ENCODE peak calls at places on chromosome 5, in five cellular contexts. C is breast epithelium, R is AG04450, T is AG09309, P is AG10803. Y is an unnamed sample.

GRCh38 chr5:133827830-133828229 is 140.6 kb downstream of the C5orf15 start:
- DNase-seq in C (no peak), R (no peak), T (no peak), P (no peak), Y (no peak)

GRCh38 chr5:172940242-172941066 is 18.8 kb upstream of the RPL26L1 start:
- DNase-seq in C (no peak), R (no peak), T (no peak), P (no peak), Y (no peak)

GRCh38 chr5:140245354-140245753 is 57.5 kb downstream of the PFDN1 start:
- DNase-seq in C (no peak), R (no peak), T (no peak), P (no peak), Y (no peak)

GRCh38 chr5:77086611-77087483 is at the start of gene ZBED3:
- DNase-seq in C (no peak), R (peak), T (peak), P (peak), Y (peak)

GRCh38 chr5:125409101-125409495 is 662.7 kb upstream of the ZNF608 start:
- DNase-seq in C (no peak), R (no peak), T (no peak), P (peak), Y (no peak)

GRCh38 chr5:145347026-145347616 is 488.0 kb downstream of the PRELID2 start:
- DNase-seq in C (no peak), R (peak), T (peak), P (peak), Y (no peak)

GRCh38 chr5:146630467-146630866 is 114.5 kb upstream of the GPR151 start:
- DNase-seq in C (no peak), R (no peak), T (no peak), P (no peak), Y (no peak)

GRCh38 chr5:125484272-125485002 is 738.0 kb upstream of the ZNF608 start:
- DNase-seq in C (peak), R (peak), T (peak), P (peak), Y (peak)

GRCh38 chr5:137332296-137332695 is 166.8 kb downstream of the SPOCK1 start:
- DNase-seq in C (no peak), R (no peak), T (no peak), P (no peak), Y (no peak)

GRCh38 chr5:96629774-96630173 is 32.4 kb upstream of the CAST start:
- DNase-seq in C (no peak), R (no peak), T (peak), P (peak), Y (no peak)

GRCh38 chr5:149605354-149605997 is 24.2 kb downstream of the ARHGEF37 start:
- DNase-seq in C (no peak), R (no peak), T (no peak), P (no peak), Y (no peak)

GRCh38 chr5:39476466-39477215 is 51.9 kb upstream of the DAB2 start:
- DNase-seq in C (no peak), R (peak), T (peak), P (peak), Y (no peak)

GRCh38 chr5:15797116-15797515 is 297.1 kb downstream of the FBXL7 start:
- DNase-seq in C (no peak), R (no peak), T (no peak), P (no peak), Y (no peak)

GRCh38 chr5:142145106-142145900 is 36.7 kb downstream of the NDFIP1 start:
- DNase-seq in C (no peak), R (peak), T (peak), P (peak), Y (peak)

GRCh38 chr5:154071799-154072781 is 33.3 kb downstream of the MFAP3 start:
- DNase-seq in C (peak), R (peak), T (no peak), P (peak), Y (no peak)

GRCh38 chr5:170773031-170773985 is 10.2 kb upstream of the GABRP start:
- DNase-seq in C (no peak), R (no peak), T (no peak), P (no peak), Y (no peak)

GRCh38 chr5:110865400-110866094 is 126.7 kb downstream of the SLC25A46 start:
- DNase-seq in C (no peak), R (no peak), T (no peak), P (peak), Y (no peak)

GRCh38 chr5:33420946-33421345 is 19.8 kb upstream of the TARS1 start:
- DNase-seq in C (no peak), R (no peak), T (no peak), P (no peak), Y (no peak)

GRCh38 chr5:93411716-93412115 is 169.3 kb downstream of the NR2F1-AS1 start:
- DNase-seq in C (no peak), R (no peak), T (no peak), P (no peak), Y (no peak)

GRCh38 chr5:142322747-142323479 is 1.9 kb downstream of the SPRY4 start:
- DNase-seq in C (no peak), R (no peak), T (no peak), P (peak), Y (no peak)

DNA sequence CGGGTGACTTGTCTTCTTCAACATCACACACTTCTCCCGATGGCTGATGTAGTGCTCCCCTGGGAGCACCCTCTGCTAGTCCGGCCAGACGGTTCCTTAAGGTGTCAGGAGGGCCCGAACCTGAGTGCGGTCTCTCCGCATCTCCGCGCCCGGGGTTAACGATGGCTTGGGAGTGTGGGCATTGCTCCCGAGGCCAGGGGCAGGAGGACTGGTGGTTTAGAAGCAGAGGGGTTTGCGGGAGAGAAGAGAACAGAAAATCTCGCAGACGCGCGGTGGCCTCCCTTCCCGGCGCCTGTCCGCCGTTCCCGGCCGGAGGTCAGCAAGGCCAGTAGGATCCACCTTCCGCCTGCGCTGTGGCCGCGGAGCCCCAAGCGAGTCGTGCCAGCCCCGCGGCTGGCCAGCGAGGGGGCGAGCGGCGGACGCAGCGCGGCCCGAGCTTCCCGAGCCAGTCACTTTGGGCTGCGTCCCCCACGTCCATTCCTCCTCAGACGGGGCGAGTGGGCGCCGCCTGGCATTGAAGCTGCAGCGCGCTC is 700 bp downstream of the CDO1 start:
- DNase-seq in C (no peak), R (no peak), T (no peak), P (no peak), Y (no peak)
- H3K4me3 ChIP-seq in C (peak), R (peak), T (peak), P (peak), Y (peak)

DNA sequence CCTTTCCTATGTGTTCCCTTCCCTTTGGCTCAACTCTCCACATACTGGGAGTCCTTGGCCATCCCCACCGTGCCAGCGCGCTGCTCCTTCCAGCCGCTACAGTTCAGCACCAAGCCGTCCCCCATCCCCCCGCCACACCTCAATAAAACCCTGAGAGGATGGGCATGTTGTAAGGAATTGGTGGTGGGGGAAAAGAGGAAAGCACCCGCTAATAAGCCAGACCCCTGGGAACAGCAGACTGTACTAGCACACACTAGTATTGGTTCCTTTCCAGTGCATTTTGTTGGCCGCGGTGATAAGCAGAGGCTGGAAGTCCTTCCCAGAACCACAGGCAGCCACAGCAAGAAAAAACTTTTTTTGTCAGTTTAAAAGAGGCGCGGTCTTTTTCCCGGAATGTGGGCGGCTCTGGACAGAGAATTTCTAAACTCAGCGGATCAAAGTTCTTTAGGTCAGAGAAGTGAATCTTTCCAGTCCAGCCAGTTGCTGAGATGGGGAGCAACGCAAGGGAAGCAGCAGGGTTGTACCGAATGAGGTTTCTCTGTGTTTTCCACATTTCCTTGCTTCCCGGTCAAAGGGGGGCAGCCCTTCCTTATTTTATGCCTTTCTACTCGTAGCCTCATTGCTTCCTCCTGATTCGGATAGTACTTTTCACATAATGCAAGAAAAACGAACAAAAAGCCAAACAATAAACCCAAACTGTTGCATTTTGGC is 2.1 kb downstream of the CHSY3 start:
- DNase-seq in C (no peak), R (no peak), T (no peak), P (peak), Y (no peak)
- TF ChIP-seq CTCF in C (no peak), R (peak), T (peak), P (peak), Y (peak)

DNA sequence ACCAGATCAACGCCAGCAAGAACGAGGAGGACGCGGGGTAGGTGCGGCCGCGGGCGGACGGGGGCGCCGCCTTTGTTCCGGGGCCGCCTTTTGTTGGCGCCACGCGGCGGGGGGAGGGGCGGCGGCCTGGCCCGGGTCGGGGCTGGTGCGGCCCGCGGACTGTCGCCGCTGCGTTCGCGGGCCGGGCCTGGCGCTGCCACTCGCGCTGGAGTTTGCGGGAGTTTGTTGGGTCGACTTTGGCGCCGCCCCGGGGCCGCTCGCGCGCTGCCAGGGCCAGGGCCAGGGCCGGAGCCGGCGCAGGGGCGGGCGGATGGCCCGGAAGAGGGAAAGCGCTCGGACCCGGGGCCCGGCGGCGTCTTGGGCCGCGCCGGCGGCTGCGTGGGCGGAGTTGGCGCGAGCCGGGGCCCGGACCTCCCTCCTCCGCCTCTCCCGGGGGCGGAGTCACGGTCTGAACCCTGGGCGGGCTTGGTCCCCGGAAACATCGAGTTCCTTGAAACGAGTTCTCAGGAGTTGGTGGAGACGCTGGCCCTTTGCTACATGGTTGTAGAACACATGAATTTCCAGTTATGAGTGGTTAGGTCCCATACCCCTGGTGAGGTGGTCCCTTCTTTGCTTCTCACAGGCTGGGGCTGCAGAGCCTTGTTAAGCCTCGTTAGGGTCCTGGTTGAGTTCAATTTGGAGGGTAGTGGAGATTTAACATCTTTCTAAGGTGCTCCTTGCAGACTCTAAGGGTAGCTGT is 846 bp downstream of the HNRNPAB start:
- DNase-seq in C (peak), R (no peak), T (no peak), P (peak), Y (no peak)
- H3K4me3 ChIP-seq in C (peak), R (peak), T (peak), P (peak), Y (peak)

GRCh38 chr5:175840050-175840841 is 31.1 kb upstream of the CPLX2 start:
- DNase-seq in C (no peak), R (no peak), T (no peak), P (peak), Y (no peak)
- TF ChIP-seq CTCF in C (peak), R (peak), T (peak), P (peak), Y (peak)

GRCh38 chr5:108638021-108638420 is 109.7 kb upstream of the FER start:
- DNase-seq in C (no peak), R (no peak), T (no peak), P (no peak), Y (no peak)

GRCh38 chr5:108637110-108637509 is 110.6 kb upstream of the FER start:
- DNase-seq in C (no peak), R (no peak), T (no peak), P (peak), Y (no peak)

GRCh38 chr5:108641596-108641995 is 106.1 kb upstream of the FER start:
- DNase-seq in C (no peak), R (no peak), T (no peak), P (no peak), Y (no peak)

GRCh38 chr5:108639356-108639755 is 108.3 kb upstream of the FER start:
- DNase-seq in C (no peak), R (no peak), T (no peak), P (no peak), Y (no peak)

DNA sequence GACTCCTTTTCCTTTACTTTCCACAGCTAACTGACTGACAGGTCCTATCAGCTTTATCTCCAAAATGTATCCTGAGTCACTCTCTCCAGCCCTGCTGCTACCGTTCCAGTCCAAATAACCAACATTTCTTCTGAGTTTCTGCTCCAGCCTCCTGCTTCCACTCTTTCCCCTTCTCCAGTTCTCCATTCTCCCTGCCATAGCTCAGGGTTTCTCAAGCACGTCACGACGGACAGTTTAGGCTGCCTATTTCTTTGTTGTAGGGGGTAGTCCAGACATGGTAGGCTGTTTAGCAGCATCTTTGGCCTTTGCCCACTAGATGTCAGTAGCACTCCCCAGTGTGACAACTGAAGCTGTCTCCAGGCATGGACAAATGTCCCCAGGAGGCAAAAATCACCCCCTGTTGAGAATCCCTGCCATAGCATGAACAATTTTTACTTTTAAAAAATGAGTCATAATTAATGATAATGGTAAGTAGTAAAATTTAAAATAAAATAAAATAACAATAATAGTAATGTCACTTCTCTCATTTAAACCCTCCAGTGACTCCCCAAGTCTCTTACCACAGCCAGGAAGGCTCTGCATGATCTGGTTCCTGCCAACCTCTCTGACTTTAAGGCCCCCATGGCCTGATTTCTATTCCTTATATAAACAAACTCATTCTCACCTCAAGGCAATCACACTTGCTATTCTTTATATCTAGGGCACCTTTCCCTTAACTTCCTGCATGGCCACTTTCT is 105.4 kb upstream of the FER start:
- DNase-seq in C (no peak), R (peak), T (peak), P (peak), Y (peak)
- H3K4me3 ChIP-seq in C (no peak), R (no peak), T (no peak), P (no peak), Y (no peak)

GRCh38 chr5:32172908-32173393 is 1.2 kb downstream of the GOLPH3 start:
- DNase-seq in C (no peak), R (no peak), T (no peak), P (no peak), Y (no peak)

GRCh38 chr5:32168460-32169033 is 5.6 kb downstream of the GOLPH3 start:
- DNase-seq in C (no peak), R (no peak), T (no peak), P (no peak), Y (no peak)

GRCh38 chr5:32173394-32174010 is 617 bp downstream of the GOLPH3 start:
- DNase-seq in C (peak), R (no peak), T (no peak), P (peak), Y (no peak)

GRCh38 chr5:32170303-32171170 is 3.6 kb downstream of the GOLPH3 start:
- DNase-seq in C (no peak), R (peak), T (peak), P (peak), Y (no peak)

DNA sequence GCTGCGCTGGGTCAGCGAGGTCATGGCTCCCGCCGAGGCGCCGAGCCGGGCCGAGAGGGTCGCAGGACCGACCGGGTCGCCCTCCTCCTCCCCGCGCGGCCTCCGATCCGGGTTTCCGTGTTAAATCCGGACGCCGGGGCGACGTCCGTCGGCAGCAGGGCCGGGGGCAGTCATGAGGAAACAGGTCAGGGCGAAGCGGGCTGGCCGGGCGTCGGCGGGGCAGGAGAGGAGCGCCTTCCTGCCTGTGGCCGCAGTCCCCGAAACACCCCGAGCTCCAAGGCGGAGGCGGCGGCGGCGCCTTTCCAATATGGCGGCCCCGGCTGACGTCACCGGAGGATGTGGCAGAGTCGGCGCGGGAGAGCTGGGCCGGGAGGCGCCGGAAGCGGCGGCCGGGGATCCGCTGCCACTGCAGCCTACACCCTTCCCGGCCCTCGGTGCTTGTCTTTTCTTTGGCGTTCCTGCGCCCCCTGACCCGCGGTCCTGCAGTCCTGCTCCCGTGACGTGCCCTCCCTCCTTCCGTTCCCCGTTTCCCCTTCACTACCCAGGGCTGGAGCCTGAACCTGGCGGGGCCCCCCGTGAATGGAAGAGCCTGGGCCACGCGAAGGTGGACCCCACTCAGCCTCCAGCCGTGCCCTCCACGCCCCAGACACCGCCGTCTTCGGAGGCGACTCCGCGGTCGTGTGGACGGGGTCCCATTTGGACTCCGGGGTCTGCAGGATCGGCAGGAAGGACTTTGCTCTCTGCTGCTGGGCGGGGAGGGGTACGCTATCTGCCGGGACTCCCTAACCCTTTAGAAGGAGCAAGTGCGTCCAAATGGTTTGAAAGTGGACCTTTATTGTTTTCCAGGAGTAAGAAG is at the start of gene GOLPH3:
- DNase-seq in C (peak), R (peak), T (peak), P (peak), Y (no peak)
- TF ChIP-seq CTCF in C (no peak), R (no peak), T (no peak), P (no peak), Y (no peak)

Y was measured in epithelial cell of proximal tubule.